ENCODE peak calls at places on chromosomes 11 and 22, in eight cellular contexts. Z, V, E, R, C, W, J and D are unnamed samples.

GRCh38 chr22:35739642-35740041 is 22.0 kb downstream of the APOL5 start:
- DNase-seq in Z (no peak), V (no peak), E (no peak), R (peak; percentile 9), C (no peak), W (no peak), J (no peak), D (no peak)

GRCh38 chr11:76782526-76783293 is 446 bp upstream of the TSKU start:
- DNase-seq in Z (peak; percentile 85), V (no peak), E (peak; percentile 99), R (peak; percentile 70), C (peak; percentile 89), W (peak; percentile 88), J (peak; percentile 97), D (peak; percentile 87)

GRCh38 chr11:78860720-78861422 is 286.2 kb upstream of the NARS2 start:
- DNase-seq in Z (no peak), V (no peak), E (peak; percentile 56), R (peak; percentile 7), C (peak; percentile 57), W (no peak), J (peak; percentile 44), D (peak; percentile 6)

GRCh38 chr11:70694371-70694770 is 296.0 kb downstream of the CTTN start:
- DNase-seq in Z (peak; percentile 23), V (no peak), E (no peak), R (no peak), C (no peak), W (no peak), J (no peak), D (no peak)

GRCh38 chr11:78749243-78749730 is 174.6 kb upstream of the NARS2 start:
- DNase-seq in Z (no peak), V (no peak), E (no peak), R (no peak), C (no peak), W (no peak), J (no peak), D (no peak)

GRCh38 chr22:20422965-20423635 is 14.5 kb downstream of the SCARF2 start:
- DNase-seq in Z (peak; percentile 48), V (no peak), E (no peak), R (no peak), C (no peak), W (no peak), J (peak; percentile 29), D (no peak)

GRCh38 chr11:60307507-60308195 is 19.4 kb upstream of the MS4A6E start:
- DNase-seq in Z (no peak), V (no peak), E (no peak), R (peak; percentile 19), C (no peak), W (no peak), J (no peak), D (no peak)

GRCh38 chr11:79440451-79441158 is at the start of gene TENM4:
- DNase-seq in Z (peak; percentile 60), V (no peak), E (peak; percentile 70), R (peak; percentile 14), C (peak; percentile 82), W (no peak), J (peak; percentile 96), D (no peak)

GRCh38 chr11:84969103-84969502 is 658.0 kb downstream of the DLG2 start:
- DNase-seq in Z (no peak), V (no peak), E (peak; percentile 28), R (no peak), C (no peak), W (no peak), J (no peak), D (no peak)

GRCh38 chr11:44246726-44247125 is 63.2 kb downstream of the ALX4 start:
- DNase-seq in Z (no peak), V (no peak), E (peak; percentile 65), R (no peak), C (peak; percentile 11), W (no peak), J (peak; percentile 24), D (no peak)

GRCh38 chr11:123429851-123430735 is at the start of gene GRAMD1B:
- DNase-seq in Z (peak; percentile 67), V (no peak), E (peak; percentile 70), R (peak; percentile 83), C (peak; percentile 11), W (no peak), J (peak; percentile 25), D (peak; percentile 65)

GRCh38 chr22:48070083-48070482 is 1307.6 kb downstream of the TBC1D22A start:
- DNase-seq in Z (no peak), V (no peak), E (no peak), R (no peak), C (no peak), W (no peak), J (no peak), D (no peak)

GRCh38 chr11:64206457-64207246 is at the start of gene FERMT3:
- DNase-seq in Z (peak; percentile 89), V (no peak), E (no peak), R (peak; percentile 84), C (no peak), W (no peak), J (no peak), D (peak; percentile 91)

GRCh38 chr11:131486937-131487336 is 116.5 kb downstream of the NTM start:
- DNase-seq in Z (no peak), V (no peak), E (no peak), R (no peak), C (no peak), W (no peak), J (no peak), D (no peak)

GRCh38 chr11:12455938-12456337 is 78.6 kb downstream of the PARVA start:
- DNase-seq in Z (no peak), V (no peak), E (peak; percentile 53), R (no peak), C (no peak), W (no peak), J (peak; percentile 83), D (no peak)

GRCh38 chr11:118318112-118319030 is 13.8 kb downstream of the CD3E start:
- DNase-seq in Z (no peak), V (no peak), E (no peak), R (no peak), C (peak; percentile 65), W (no peak), J (no peak), D (peak; percentile 70)

GRCh38 chr11:118312328-118312727 is 7.8 kb downstream of the CD3E start:
- DNase-seq in Z (no peak), V (no peak), E (no peak), R (no peak), C (no peak), W (no peak), J (no peak), D (no peak)

GRCh38 chr11:118313242-118313641 is 8.7 kb downstream of the CD3E start:
- DNase-seq in Z (no peak), V (no peak), E (no peak), R (no peak), C (no peak), W (no peak), J (no peak), D (no peak)

GRCh38 chr11:118311518-118311917 is 7.0 kb downstream of the CD3E start:
- DNase-seq in Z (no peak), V (no peak), E (no peak), R (no peak), C (peak; percentile 23), W (no peak), J (no peak), D (no peak)

GRCh38 chr11:118314985-118315384 is 10.5 kb downstream of the CD3E start:
- DNase-seq in Z (no peak), V (no peak), E (no peak), R (no peak), C (no peak), W (no peak), J (no peak), D (no peak)
- H3K4me3 ChIP-seq in Z (no peak overlapping the region), V (no peak overlapping the region), E (no peak overlapping the region), R (no peak overlapping the region), C (no peak overlapping the region), W (no peak overlapping the region), J (no peak overlapping the region), D (peak overlapping the region; percentile 35)

GRCh38 chr11:18566406-18566805 is 22.1 kb downstream of the UEVLD start:
- DNase-seq in Z (no peak), V (no peak), E (peak; percentile 53), R (no peak), C (peak; percentile 23), W (no peak), J (peak; percentile 17), D (no peak)

GRCh38 chr11:18563090-18563730 is 25.3 kb downstream of the UEVLD start:
- DNase-seq in Z (no peak), V (no peak), E (no peak), R (no peak), C (no peak), W (no peak), J (no peak), D (no peak)

GRCh38 chr11:18567081-18567480 is 21.5 kb downstream of the UEVLD start:
- DNase-seq in Z (no peak), V (no peak), E (no peak), R (no peak), C (peak; percentile 24), W (no peak), J (peak; percentile 10), D (no peak)

DNA sequence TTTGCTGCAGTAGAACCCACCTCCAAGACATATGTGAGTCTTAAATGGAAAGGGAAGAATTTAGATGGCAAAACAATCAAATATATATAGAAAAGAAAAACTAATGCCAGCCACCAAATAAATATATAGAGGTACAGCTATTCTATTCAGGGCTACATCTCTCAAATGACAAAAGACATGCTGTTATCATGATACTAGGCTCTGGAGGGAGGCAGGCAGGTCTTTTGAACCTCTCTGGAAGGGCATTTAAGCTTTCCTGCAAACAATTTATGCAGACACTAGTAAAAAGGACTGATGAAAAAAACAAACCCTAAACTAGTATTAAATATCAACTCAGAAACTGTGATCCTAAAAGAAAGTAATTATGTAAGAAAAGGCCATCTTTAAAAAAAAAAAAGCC is 24.4 kb downstream of the UEVLD start:
- DNase-seq in Z (no peak), V (no peak), E (no peak), R (no peak), C (no peak), W (no peak), J (no peak), D (no peak)
- H3K4me3 ChIP-seq in Z (no peak overlapping the region), V (no peak overlapping the region), E (no peak overlapping the region), R (no peak overlapping the region), C (no peak overlapping the region), W (no peak overlapping the region), J (no peak overlapping the region), D (no peak overlapping the region)

GRCh38 chr22:46056169-46057041 is 79.4 kb upstream of the WNT7B start:
- DNase-seq in Z (peak; percentile 54), V (no peak), E (no peak), R (no peak), C (peak; percentile 42), W (peak; percentile 73), J (no peak), D (no peak)
- H3K4me3 ChIP-seq in Z (peak overlapping the region; percentile 87), V (peak overlapping the region; percentile 6), E (no peak overlapping the region), R (no peak overlapping the region), C (peak overlapping the region; percentile 68), W (peak overlapping the region; percentile 63), J (peak overlapping the region; percentile 49), D (no peak overlapping the region)

DNA sequence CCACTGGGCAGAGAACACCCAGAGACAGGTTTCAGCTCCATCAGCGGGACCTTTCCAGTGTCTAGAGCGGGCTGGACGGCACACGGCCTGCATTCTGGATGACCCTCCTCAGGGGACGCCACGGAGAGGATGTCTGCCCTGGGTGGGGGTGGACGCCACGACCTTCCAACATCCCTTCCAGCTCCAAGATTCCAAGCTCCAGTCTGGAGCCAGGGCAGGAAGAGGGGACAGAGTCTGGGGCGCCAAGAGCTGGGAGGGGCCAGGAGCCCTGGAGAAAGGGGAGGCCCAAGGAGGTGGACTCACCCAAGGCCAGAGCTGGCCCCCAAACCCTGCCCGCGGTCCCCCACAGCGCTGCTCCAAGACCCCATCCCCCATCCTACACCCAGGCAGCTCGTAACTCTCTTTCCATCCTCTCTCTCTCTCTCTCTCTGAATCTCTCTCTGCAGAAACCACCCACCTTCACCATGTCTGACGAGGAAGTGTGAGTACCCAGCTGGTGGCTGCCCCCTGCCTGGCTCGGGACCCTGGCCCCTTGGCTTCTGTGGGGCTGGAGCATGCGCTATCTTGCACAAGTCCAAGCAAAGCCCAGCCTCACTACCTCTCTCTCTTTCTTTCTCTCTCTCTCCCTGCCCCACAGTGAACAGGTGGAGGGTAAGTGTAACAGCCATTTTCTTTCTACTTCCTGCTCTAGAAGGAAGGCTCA is 3.1 kb downstream of the TNNT3 start:
- DNase-seq in Z (no peak), V (no peak), E (no peak), R (no peak), C (no peak), W (no peak), J (no peak), D (no peak)
- H3K4me3 ChIP-seq in Z (no peak overlapping the region), V (no peak overlapping the region), E (no peak overlapping the region), R (no peak overlapping the region), C (no peak overlapping the region), W (no peak overlapping the region), J (no peak overlapping the region), D (no peak overlapping the region)